ENCODE peak calls at places on chromosomes 13 and 19, in four cellular contexts. Y is GM12878, X is HepG2, N is A549. W is an unnamed sample.

GRCh38 chr13:33070713-33071112 is 54.5 kb downstream of the KL start:
- DNase-seq in X (no peak), N (no peak), Y (no peak), W (no peak)

GRCh38 chr19:55197531-55197930 is 11.8 kb downstream of the PTPRH start:
- DNase-seq in Y (no peak), X (no peak), N (no peak), W (no peak)

GRCh38 chr19:1049106-1049505 is 9.2 kb downstream of the ABCA7 start:
- DNase-seq in Y (no peak), N (no peak), X (no peak), W (no peak)

GRCh38 chr13:112807653-112808376 is 118.0 kb downstream of the ATP11A start:
- DNase-seq in Y (no peak), X (no peak), N (no peak), W (no peak)

GRCh38 chr13:35474551-35474950 is 1.9 kb downstream of the MAB21L1 start:
- DNase-seq in X (no peak), N (no peak), Y (no peak), W (no peak)

GRCh38 chr19:56112313-56112709 is 8.8 kb downstream of the ZNF787 start:
- DNase-seq in X (no peak), N (no peak), Y (no peak), W (no peak)

GRCh38 chr13:110123041-110123809 is 183.7 kb downstream of the COL4A1 start:
- DNase-seq in N (no peak), X (no peak), Y (no peak), W (no peak)

GRCh38 chr13:109924376-109924775 is 138.0 kb upstream of the IRS2 start:
- DNase-seq in N (no peak), X (no peak), Y (no peak), W (no peak)

GRCh38 chr19:17391371-17392151 is 2.4 kb downstream of the CCDC194 start:
- DNase-seq in X (no peak), Y (no peak), N (peak), W (no peak)

GRCh38 chr13:95924389-95924994 is 128.7 kb downstream of the UGGT2 start:
- DNase-seq in X (peak), Y (no peak), N (peak), W (peak)

GRCh38 chr19:677201-677600 is 1.0 kb downstream of the FSTL3 start:
- DNase-seq in N (peak), X (peak), Y (no peak), W (peak)

GRCh38 chr13:100396771-100397170 is 191.8 kb downstream of the GGACT start:
- DNase-seq in N (no peak), Y (no peak), X (no peak), W (no peak)

GRCh38 chr13:77031869-77032268 is 4.9 kb upstream of the FBXL3 start:
- DNase-seq in Y (no peak), X (no peak), N (no peak), W (no peak)

GRCh38 chr19:33434886-33435705 is 61.6 kb downstream of the CEBPG start:
- DNase-seq in Y (no peak), X (no peak), N (no peak), W (no peak)

GRCh38 chr19:58518261-58519086 is 1.1 kb downstream of the ZBTB45 start:
- DNase-seq in N (no peak), Y (no peak), X (no peak), W (no peak)

GRCh38 chr13:86692291-86692690 is 893.1 kb upstream of the SLITRK6 start:
- DNase-seq in N (no peak), Y (no peak), X (no peak), W (no peak)

GRCh38 chr13:45419945-45420344 is 1.8 kb upstream of the SLC25A30 start:
- DNase-seq in X (no peak), Y (no peak), N (no peak), W (no peak)

GRCh38 chr13:31242342-31242741 is 42.6 kb downstream of the B3GLCT start:
- DNase-seq in X (no peak), N (no peak), Y (no peak), W (no peak)

GRCh38 chr13:109883181-109884180 is 97.1 kb upstream of the IRS2 start:
- DNase-seq in X (no peak), N (no peak), Y (no peak), W (no peak)

GRCh38 chr19:11486661-11487503 is 6.0 kb upstream of the ELAVL3 start:
- DNase-seq in N (no peak), X (no peak), Y (no peak), W (no peak)

GRCh38 chr19:33998302-33998701 is 174.0 kb upstream of the LSM14A start:
- DNase-seq in Y (no peak), X (no peak), N (peak), W (peak)

GRCh38 chr13:27192896-27193295 is 21.3 kb upstream of the USP12 start:
- DNase-seq in Y (no peak), X (no peak), N (no peak), W (no peak)

GRCh38 chr13:27189192-27189591 is 17.6 kb upstream of the USP12 start:
- DNase-seq in X (no peak), Y (no peak), N (no peak), W (peak)

GRCh38 chr13:27194895-27195764 is 23.5 kb upstream of the USP12 start:
- DNase-seq in Y (no peak), X (no peak), N (peak), W (peak)

GRCh38 chr13:27199691-27200090 is 28.1 kb upstream of the USP12 start:
- DNase-seq in X (no peak), N (no peak), Y (no peak), W (no peak)

DNA sequence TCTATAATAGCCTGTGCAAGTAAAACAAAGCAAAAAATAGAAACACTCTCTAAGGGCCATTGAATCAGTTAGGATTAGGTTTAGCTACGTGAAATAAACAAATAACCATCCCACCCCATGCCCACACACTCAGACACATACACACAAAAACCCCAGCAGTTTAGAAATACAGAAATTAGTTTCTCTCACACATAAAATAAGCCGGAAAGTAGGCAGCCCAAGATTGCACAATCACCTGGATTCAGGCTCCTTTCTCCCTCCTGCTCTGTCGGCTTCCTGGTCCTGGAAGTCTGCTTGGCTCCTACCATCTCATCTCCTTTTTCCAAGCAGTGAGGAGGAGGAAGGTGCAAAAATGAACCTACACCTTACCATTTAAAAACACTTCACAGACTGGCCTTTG is 22.6 kb upstream of the USP12 start:
- DNase-seq in X (no peak), Y (no peak), N (no peak), W (no peak)
- TF ChIP-seq MAX in X (no peak), Y (no peak), N (no peak), W (no peak)

DNA sequence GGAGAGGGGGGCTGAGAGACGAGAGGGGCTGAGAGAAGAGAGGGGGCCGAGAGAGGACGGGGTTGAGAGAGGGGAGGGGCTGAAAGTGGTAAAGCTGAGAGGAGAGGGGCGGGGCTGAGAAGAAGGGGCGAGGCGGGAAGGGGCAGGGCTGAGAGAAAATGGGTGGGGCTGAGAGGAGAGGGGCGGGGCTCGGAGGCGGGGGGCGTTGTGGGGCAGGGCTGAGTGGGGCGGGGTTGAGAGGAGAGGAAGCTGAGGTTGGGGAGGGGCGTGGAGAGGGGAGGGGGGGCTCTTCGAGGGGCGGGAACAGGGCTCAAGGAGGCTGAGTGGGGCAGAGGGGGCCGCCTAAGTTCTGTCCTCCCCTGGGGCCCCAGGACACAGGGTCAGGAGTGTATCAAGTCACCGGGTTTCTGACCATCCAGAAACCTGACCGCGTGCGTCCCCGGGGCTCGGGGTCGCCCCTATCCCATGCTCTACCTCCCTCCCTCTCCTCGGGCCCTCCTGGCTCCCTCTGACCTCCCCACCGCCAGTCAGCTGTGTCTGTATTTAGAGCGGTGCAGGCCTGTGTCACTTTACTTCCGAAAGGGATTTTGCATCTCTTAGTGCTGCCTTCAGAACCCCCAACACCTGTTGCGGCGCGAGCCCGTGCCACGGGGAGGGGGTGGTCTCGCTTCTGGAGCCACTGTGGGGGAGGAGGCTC is 38.6 kb upstream of the SEMA6B start:
- DNase-seq in N (peak), Y (no peak), X (no peak), W (no peak)
- TF ChIP-seq MYC in N (no peak), Y (no peak), X (no peak), W (no peak)

GRCh38 chr13:114079601-114080536 is 52.6 kb downstream of the RASA3 start:
- DNase-seq in Y (no peak), X (no peak), N (no peak), W (no peak)

GRCh38 chr13:114078501-114079451 is 53.6 kb downstream of the RASA3 start:
- DNase-seq in N (no peak), Y (no peak), X (no peak), W (no peak)

GRCh38 chr13:114080739-114081561 is 51.5 kb downstream of the RASA3 start:
- DNase-seq in Y (no peak), N (no peak), X (no peak), W (no peak)

GRCh38 chr13:114082849-114083645 is 49.4 kb downstream of the RASA3 start:
- DNase-seq in X (no peak), Y (no peak), N (no peak), W (no peak)

GRCh38 chr13:114081761-114082681 is 50.4 kb downstream of the RASA3 start:
- DNase-seq in Y (no peak), N (no peak), X (no peak), W (no peak)
- TF ChIP-seq MAX in Y (no peak), N (no peak), X (no peak), W (no peak)

GRCh38 chr19:53537523-53538377 is at the start of gene ZNF331:
- DNase-seq in Y (peak), N (peak), X (peak), W (peak)
- TF ChIP-seq MYC in Y (no peak), N (peak), X (peak), W (no peak)

GRCh38 chr19:52991021-52991420 is 22.7 kb upstream of the ERVV-1 start:
- DNase-seq in N (no peak), Y (no peak), X (no peak), W (no peak)
- TF ChIP-seq MAX in N (no peak), Y (no peak), X (no peak), W (no peak)

GRCh38 chr19:40827386-40828247 is 22.6 kb downstream of the CYP2A6 start:
- DNase-seq in N (no peak), X (no peak), Y (no peak), W (no peak)
- TF ChIP-seq MYC in N (no peak), X (no peak), Y (no peak), W (no peak)